ENCODE peak calls at places on chromosome 15, in seven cellular contexts. O, G, B, J, X, V and P are unnamed samples.

GRCh38 chr15:22735781-22736180 is 50.7 kb upstream of the NIPA1 start:
- DNase-seq in O (peak), G (no peak), B (no peak), J (no peak), X (no peak), V (no peak), P (no peak)

GRCh38 chr15:85282504-85283115 is 97.8 kb upstream of the AKAP13 start:
- DNase-seq in O (peak), G (no peak), B (no peak), J (no peak), X (no peak), V (no peak), P (no peak)

GRCh38 chr15:92928351-92928750 is 28.2 kb downstream of the CHD2 start:
- DNase-seq in O (peak), G (no peak), B (no peak), J (no peak), X (no peak), V (no peak), P (no peak)

GRCh38 chr15:74460298-74460697 is 662 bp downstream of the UBL7 start:
- DNase-seq in O (no peak), G (no peak), B (no peak), J (no peak), X (peak), V (no peak), P (peak)

GRCh38 chr15:73244333-73244732 is 124.4 kb downstream of the HCN4 start:
- DNase-seq in O (peak), G (no peak), B (no peak), J (peak), X (no peak), V (no peak), P (peak)

GRCh38 chr15:58498821-58499580 is 67.2 kb downstream of the LIPC start:
- DNase-seq in O (peak), G (no peak), B (no peak), J (peak), X (no peak), V (peak), P (no peak)

GRCh38 chr15:88243895-88244787 is 12.4 kb downstream of the NTRK3 start:
- DNase-seq in O (peak), G (no peak), B (no peak), J (peak), X (peak), V (peak), P (peak)

GRCh38 chr15:57554063-57554820 is 37.5 kb upstream of the MYZAP start:
- DNase-seq in O (no peak), G (no peak), B (no peak), J (no peak), X (no peak), V (peak), P (no peak)

GRCh38 chr15:69725957-69726356 is 273.3 kb downstream of the RPLP1 start:
- DNase-seq in O (no peak), G (no peak), B (no peak), J (no peak), X (no peak), V (no peak), P (no peak)

GRCh38 chr15:40054746-40055575 is 16.0 kb upstream of the SRP14 start:
- DNase-seq in O (peak), G (peak), B (no peak), J (peak), X (no peak), V (peak), P (peak)

GRCh38 chr15:101063891-101064794 is 145.0 kb downstream of the LRRK1 start:
- DNase-seq in O (no peak), G (peak), B (peak), J (peak), X (no peak), V (peak), P (no peak)

GRCh38 chr15:73935547-73935946 is 9.3 kb downstream of the LOXL1 start:
- DNase-seq in O (no peak), G (no peak), B (peak), J (peak), X (no peak), V (peak), P (no peak)

GRCh38 chr15:58410353-58410752 is 21.4 kb upstream of the LIPC start:
- DNase-seq in O (peak), G (no peak), B (no peak), J (peak), X (no peak), V (no peak), P (peak)

GRCh38 chr15:50857763-50858162 is 50.7 kb upstream of the AP4E1 start:
- DNase-seq in O (no peak), G (no peak), B (no peak), J (peak), X (no peak), V (no peak), P (no peak)

GRCh38 chr15:69896606-69897005 is 201.1 kb downstream of the TLE3 start:
- DNase-seq in O (no peak), G (no peak), B (no peak), J (no peak), X (no peak), V (no peak), P (no peak)